ENCODE peak calls at places on chromosomes 2 and 18, in six cellular contexts. M is breast epithelium, C is endodermal cell, T is HCT116, V is K562, S is aorta. P is an unnamed sample.

GRCh38 chr2:105398522-105399206 is at the start of gene FHL2:
- DNase-seq in T (peak), V (peak), M (peak), C (peak), S (peak), P (no peak)

GRCh38 chr2:158779621-158780020 is 15.5 kb upstream of the DAPL1 start:
- DNase-seq in T (no peak), V (no peak), M (no peak), S (no peak), C (no peak), P (no peak)

GRCh38 chr2:154173919-154174318 is 302.2 kb downstream of the GALNT13 start:
- DNase-seq in V (no peak), S (no peak), M (no peak), C (no peak), T (no peak), P (no peak)

GRCh38 chr18:72830109-72830508 is 37.7 kb downstream of the NETO1 start:
- DNase-seq in C (peak), S (no peak), T (no peak), M (no peak), V (no peak), P (no peak)

GRCh38 chr18:48122816-48123215 is 192.4 kb upstream of the SMAD2 start:
- DNase-seq in S (no peak), C (no peak), V (no peak), T (no peak), M (no peak), P (no peak)

GRCh38 chr2:172647439-172647838 is 88.2 kb upstream of the RAPGEF4 start:
- DNase-seq in T (no peak), C (no peak), M (no peak), S (no peak), V (no peak), P (no peak)

GRCh38 chr2:9263388-9263787 is 56.8 kb downstream of the ASAP2 start:
- DNase-seq in T (no peak), C (no peak), V (no peak), M (no peak), S (no peak), P (no peak)

GRCh38 chr2:25822190-25823117 is 55.8 kb downstream of the ASXL2 start:
- DNase-seq in C (peak), M (peak), V (no peak), T (no peak), S (peak), P (peak)

GRCh38 chr2:94872676-94873361 is 1.6 kb downstream of the TEKT4 start:
- DNase-seq in S (no peak), V (no peak), T (no peak), C (no peak), M (no peak), P (no peak)

GRCh38 chr2:190637903-190638618 is 10.8 kb upstream of the NAB1 start:
- DNase-seq in T (no peak), M (peak), C (peak), V (no peak), S (no peak), P (peak)

GRCh38 chr18:74692367-74693013 is 94.8 kb downstream of the ZNF407 start:
- DNase-seq in S (no peak), M (no peak), T (no peak), V (peak), C (no peak), P (no peak)

GRCh38 chr2:13572466-13572865 is 855.7 kb downstream of the TRIB2 start:
- DNase-seq in V (no peak), S (no peak), T (no peak), M (no peak), C (no peak), P (no peak)

GRCh38 chr2:36006444-36006843 is 349.1 kb upstream of the CRIM1 start:
- DNase-seq in V (no peak), M (no peak), C (no peak), T (no peak), S (no peak), P (no peak)
- H3K27ac ChIP-seq in V (no peak), M (no peak), C (no peak), T (no peak), S (no peak), P (no peak)

GRCh38 chr18:55253814-55254213 is 294.6 kb upstream of the CCDC68 start:
- DNase-seq in M (no peak), T (no peak), C (no peak), V (no peak), S (no peak), P (no peak)

GRCh38 chr18:55252053-55252675 is 292.9 kb upstream of the CCDC68 start:
- DNase-seq in S (no peak), T (no peak), V (no peak), M (no peak), C (no peak), P (no peak)

GRCh38 chr18:55252946-55253345 is 293.7 kb upstream of the CCDC68 start:
- DNase-seq in T (no peak), S (no peak), M (no peak), C (no peak), V (no peak), P (no peak)

GRCh38 chr18:55261253-55261652 is 302.0 kb upstream of the CCDC68 start:
- DNase-seq in C (no peak), T (no peak), V (no peak), M (no peak), S (no peak), P (no peak)

DNA sequence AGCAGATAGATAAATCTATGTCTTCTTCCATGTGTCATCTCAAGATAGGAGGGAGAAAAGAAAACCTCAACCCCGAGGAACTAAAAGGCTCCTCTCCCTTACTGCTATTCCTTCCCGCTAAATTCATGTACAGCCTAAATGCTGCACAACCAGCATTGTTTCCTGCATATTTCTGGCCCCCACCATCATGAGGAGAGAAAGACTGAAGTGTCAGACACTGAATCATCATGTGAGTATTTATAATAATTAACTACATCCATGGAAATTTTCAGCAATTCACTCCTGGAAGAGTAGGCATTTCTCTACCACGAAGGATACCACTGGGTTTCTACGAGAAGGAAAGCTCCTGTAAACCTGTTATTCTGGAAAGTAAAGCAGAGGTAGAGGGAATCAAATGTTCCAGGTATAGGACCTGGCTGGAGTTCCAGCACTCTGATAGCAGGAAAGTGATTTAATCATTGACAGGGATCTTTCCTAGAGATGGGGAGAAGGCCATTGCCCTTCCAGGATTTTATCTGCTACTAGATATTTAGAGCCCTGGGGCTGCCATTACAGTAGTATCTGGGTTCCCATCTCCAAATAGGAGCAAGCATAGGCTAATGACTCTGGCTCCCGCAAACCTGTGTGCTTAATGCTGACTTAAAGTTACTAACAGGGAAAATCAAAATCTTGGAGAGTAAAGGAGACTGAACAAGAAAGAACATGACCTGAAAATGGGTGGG is 297.5 kb upstream of the CCDC68 start:
- DNase-seq in M (no peak), S (no peak), C (no peak), T (no peak), V (no peak), P (no peak)
- H3K27ac ChIP-seq in M (no peak), S (no peak), C (no peak), T (no peak), V (no peak), P (no peak)

DNA sequence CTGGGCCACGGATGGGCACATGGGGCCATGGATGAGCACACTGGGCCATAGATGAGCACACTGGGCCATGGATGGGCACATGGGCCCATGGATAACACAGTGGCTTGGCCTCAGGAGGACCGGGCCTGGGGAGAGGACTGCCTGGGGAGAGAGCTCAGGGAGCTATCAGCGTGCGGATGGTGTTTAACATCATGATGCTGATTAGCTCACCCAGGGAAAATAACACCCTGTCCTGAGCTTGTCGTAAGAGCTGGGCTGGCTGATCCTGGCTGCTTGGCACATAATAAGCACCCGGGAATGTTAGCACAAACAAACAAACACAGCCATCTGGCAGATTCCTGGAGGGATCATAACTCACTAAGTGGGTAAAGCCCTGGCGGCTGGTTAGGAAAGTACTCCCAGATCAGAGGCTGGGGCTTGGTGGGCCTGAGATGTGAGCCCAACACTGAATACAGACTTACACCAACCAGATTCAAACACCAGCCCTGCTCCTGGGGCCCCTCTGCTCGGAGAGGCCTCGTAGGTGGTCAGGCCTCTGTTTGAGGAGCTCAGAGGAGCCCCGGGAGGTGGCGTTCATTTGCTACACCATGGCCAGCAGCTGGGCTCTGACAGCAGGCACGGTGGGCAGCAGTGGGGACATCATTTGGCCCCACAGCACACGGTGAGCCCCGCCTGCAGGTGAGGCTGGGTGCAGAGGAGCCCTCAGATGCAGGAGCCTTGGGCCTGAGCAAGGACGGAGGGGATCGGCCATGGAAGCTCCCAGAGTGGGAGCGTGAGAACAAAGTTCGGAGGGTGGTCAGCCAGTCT is 193.3 kb upstream of the HDAC4 start:
- DNase-seq in S (peak), C (peak), T (no peak), M (no peak), V (no peak), P (no peak)
- H3K27ac ChIP-seq in S (no peak), C (no peak), T (no peak), M (no peak), V (no peak), P (no peak)

GRCh38 chr2:64065516-64065915 is 46.3 kb upstream of the VPS54 start:
- DNase-seq in V (no peak), M (no peak), C (no peak), T (no peak), S (no peak), P (no peak)
- H3K27ac ChIP-seq in V (no peak), M (no peak), C (no peak), T (no peak), S (no peak), P (no peak)

DNA sequence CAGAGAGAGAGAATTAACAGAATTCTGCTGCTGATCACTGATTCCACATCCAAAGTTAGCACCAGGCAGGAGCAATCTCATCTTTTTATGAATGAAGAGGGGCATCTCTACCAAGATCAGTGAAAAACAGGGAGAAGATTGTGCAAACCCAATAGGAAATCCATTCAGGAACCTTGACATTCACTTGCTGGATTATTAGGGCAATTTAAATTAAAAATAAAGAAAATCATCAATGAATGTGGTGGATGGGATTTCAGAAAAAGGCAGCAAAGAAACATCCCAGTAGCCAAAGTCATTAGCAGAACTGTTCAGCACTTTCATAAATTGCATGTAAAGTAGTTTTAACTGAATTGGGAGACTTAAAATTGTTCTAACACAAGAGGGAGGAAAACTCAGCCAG is 423.2 kb downstream of the TGIF1 start:
- DNase-seq in C (no peak), V (no peak), M (no peak), T (no peak), S (no peak), P (no peak)
- H3K27ac ChIP-seq in C (no peak), V (no peak), M (no peak), T (no peak), S (no peak), P (no peak)

GRCh38 chr18:71131918-71132317 is 843.1 kb downstream of the SOCS6 start:
- DNase-seq in T (no peak), M (no peak), C (no peak), S (no peak), V (no peak), P (no peak)
- H3K27ac ChIP-seq in T (no peak), M (no peak), C (no peak), S (no peak), V (no peak), P (no peak)

GRCh38 chr2:85547089-85547858 is 8.3 kb downstream of the MAT2A start:
- DNase-seq in V (no peak), M (no peak), T (no peak), C (peak), S (no peak), P (no peak)

GRCh38 chr2:85542777-85543176 is 3.8 kb downstream of the MAT2A start:
- DNase-seq in T (no peak), S (no peak), V (no peak), M (no peak), C (no peak), P (no peak)

GRCh38 chr2:85548608-85548900 is 9.6 kb downstream of the MAT2A start:
- DNase-seq in M (no peak), S (no peak), V (no peak), T (no peak), C (no peak), P (no peak)

GRCh38 chr2:85547859-85548607 is 9.1 kb downstream of the MAT2A start:
- DNase-seq in M (no peak), C (no peak), V (no peak), T (no peak), S (no peak), P (no peak)

DNA sequence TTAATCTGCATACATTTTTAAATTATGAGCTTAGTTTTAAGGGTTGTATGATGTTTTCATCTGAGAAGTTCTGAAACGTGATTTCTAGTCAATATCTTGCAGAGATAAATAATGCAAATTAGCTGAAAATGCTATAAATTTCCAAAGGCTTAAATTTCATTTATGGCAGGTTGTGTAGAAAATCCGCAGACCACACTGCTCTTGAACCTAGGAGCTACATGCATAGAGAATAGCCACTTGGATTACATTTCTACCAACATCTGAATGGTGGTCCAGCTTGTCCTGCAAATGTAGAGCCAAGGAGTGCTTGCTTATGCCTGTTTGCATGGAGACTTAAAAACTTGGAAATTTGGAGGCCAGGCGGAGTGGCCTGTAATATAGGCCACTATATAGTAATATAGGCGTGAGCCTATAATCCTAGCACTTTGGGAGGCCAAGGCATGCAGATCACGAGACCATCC is 6.8 kb downstream of the MAT2A start:
- DNase-seq in S (no peak), M (no peak), T (peak), V (peak), C (no peak), P (no peak)
- H3K27ac ChIP-seq in S (no peak), M (no peak), T (peak), V (no peak), C (no peak), P (no peak)

GRCh38 chr18:36350839-36351474 is 53.4 kb downstream of the FHOD3 start:
- DNase-seq in T (no peak), V (no peak), S (no peak), C (peak), M (no peak), P (no peak)

GRCh38 chr18:36349552-36349951 is 52.0 kb downstream of the FHOD3 start:
- DNase-seq in M (no peak), T (no peak), S (no peak), V (no peak), C (no peak), P (no peak)

GRCh38 chr18:36354989-36355388 is 57.5 kb downstream of the FHOD3 start:
- DNase-seq in V (no peak), S (no peak), C (no peak), T (no peak), M (no peak), P (no peak)

GRCh38 chr18:36350211-36350610 is 52.7 kb downstream of the FHOD3 start:
- DNase-seq in S (no peak), C (no peak), V (no peak), M (no peak), T (no peak), P (no peak)

DNA sequence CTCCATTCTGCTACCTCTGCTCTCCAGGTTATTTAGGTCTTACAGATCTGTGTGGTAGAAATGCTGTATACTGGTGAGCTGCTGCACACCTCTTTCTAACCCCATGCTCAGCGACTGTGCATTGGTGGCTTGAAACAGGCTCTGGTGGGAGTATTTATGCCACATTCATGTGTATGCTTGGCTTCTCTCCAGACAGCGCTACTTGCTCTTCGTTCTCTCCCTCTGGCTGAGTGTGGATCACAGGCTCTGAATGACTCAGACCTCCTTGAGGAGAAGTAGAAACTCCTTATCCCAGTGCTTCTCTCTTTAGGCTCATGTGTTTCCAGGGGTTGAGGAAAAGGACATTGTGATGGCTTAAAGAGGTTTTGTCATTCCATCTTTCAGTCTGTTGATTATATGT is 54.9 kb downstream of the FHOD3 start:
- DNase-seq in T (no peak), S (no peak), M (no peak), C (no peak), V (no peak), P (no peak)
- H3K27ac ChIP-seq in T (no peak), S (no peak), M (no peak), C (no peak), V (no peak), P (no peak)

GRCh38 chr2:46852598-46852997 is 63.0 kb downstream of the MCFD2 start:
- DNase-seq in T (no peak), M (no peak), S (no peak), V (no peak), C (no peak), P (no peak)
- H3K27ac ChIP-seq in T (no peak), M (peak), S (no peak), V (no peak), C (no peak), P (no peak)

DNA sequence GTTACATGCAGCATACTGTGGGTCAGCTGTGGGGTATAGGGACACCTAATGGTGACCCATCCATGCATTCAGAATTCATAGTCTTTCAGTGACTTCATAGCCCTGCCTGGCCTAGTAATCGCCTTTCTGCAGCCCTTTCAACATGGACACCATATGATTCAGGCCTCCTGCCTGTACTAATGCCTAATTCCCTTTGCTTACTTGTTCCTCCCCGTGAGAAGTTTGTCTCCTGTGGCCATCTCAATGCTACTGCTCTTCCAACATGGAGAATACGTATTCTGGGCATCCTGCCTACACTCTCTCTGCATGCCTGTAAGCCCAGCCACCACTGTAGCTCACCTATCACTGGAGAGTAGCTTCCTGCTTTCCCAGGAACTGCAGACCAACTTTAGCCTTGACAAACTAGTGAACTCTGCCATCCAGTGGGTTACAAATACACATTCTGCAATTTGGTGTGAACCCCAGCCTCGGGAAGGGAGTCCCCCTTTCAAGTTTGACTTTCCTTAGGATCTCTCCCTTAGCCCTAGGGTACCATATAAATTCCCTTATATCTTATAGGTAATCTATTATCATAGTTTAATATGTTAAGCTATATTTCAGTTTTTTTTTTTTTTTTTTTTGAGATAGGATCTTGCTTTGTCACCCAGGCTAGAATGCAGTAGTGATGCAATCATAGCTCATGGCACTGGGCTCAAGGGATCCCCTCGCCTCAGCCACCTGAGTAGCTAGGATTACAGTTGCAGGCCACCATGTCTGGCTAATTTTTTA is 22.3 kb downstream of the M1AP start:
- DNase-seq in S (no peak), M (no peak), V (peak), T (no peak), C (no peak), P (no peak)
- H3K27ac ChIP-seq in S (no peak), M (no peak), V (peak), T (no peak), C (no peak), P (no peak)